ENCODE peak calls at places on chromosomes 1 and 21, in four cellular contexts. U is uterus, F is pancreas, A is MM.1S. L is an unnamed sample.

GRCh38 chr1:246213036-246213435 is 294.0 kb downstream of the SMYD3 start:
- DNase-seq in U (no peak), F (no peak), A (peak), L (no peak)

GRCh38 chr1:182625716-182626504 is 21.7 kb upstream of the RGS16 start:
- DNase-seq in U (no peak), F (no peak), A (no peak), L (peak)

GRCh38 chr1:228308085-228308601 is 98.5 kb downstream of the TRIM11 start:
- DNase-seq in U (no peak), F (no peak), A (no peak), L (no peak)

GRCh38 chr1:234170622-234171021 is 202.6 kb upstream of the COA6 start:
- DNase-seq in U (no peak), F (no peak), A (no peak), L (peak)

GRCh38 chr1:59699227-59699847 is 115.4 kb upstream of the HOOK1 start:
- DNase-seq in U (no peak), F (no peak), A (peak), L (peak)

GRCh38 chr1:13663969-13664368 is 36.0 kb upstream of the PRDM2 start:
- DNase-seq in U (no peak), F (no peak), A (no peak), L (no peak)

GRCh38 chr1:159339517-159339916 is 37.4 kb downstream of the FCER1A start:
- DNase-seq in U (no peak), F (no peak), A (no peak), L (no peak)

GRCh38 chr1:232558974-232559373 is 71.0 kb downstream of the SIPA1L2 start:
- DNase-seq in U (no peak), F (no peak), A (no peak), L (no peak)

GRCh38 chr1:31799196-31799894 is 16.5 kb downstream of the SPOCD1 start:
- DNase-seq in U (no peak), F (no peak), A (no peak), L (no peak)

GRCh38 chr1:157978547-157979403 is 14.7 kb upstream of the KIRREL1 start:
- DNase-seq in U (peak), F (no peak), A (no peak), L (no peak)

GRCh38 chr1:247475793-247476192 is 17.9 kb upstream of the OR2B11 start:
- DNase-seq in U (no peak), F (no peak), A (no peak), L (no peak)

GRCh38 chr1:222833484-222833883 is 18.6 kb downstream of the DISP1 start:
- DNase-seq in U (no peak), F (no peak), A (no peak), L (no peak)

GRCh38 chr1:237031480-237031879 is 10.5 kb upstream of the RYR2 start:
- DNase-seq in U (no peak), F (no peak), A (no peak), L (no peak)

GRCh38 chr1:240117202-240117769 is 25.6 kb downstream of the FMN2 start:
- DNase-seq in U (no peak), F (no peak), A (peak), L (no peak)

GRCh38 chr1:240998024-240998423 is 359.0 kb downstream of the RGS7 start:
- DNase-seq in U (no peak), F (no peak), A (no peak), L (no peak)

GRCh38 chr1:6016191-6016865 is 24.1 kb upstream of the NPHP4 start:
- DNase-seq in U (no peak), F (no peak), A (no peak), L (no peak)

GRCh38 chr1:112793631-112794565 is 78.8 kb upstream of the PPM1J start:
- DNase-seq in U (no peak), F (peak), A (no peak), L (no peak)

GRCh38 chr1:228276901-228277490 is 69.2 kb downstream of the OBSCN start:
- DNase-seq in U (no peak), F (peak), A (no peak), L (no peak)

GRCh38 chr1:117599286-117599685 is 6.6 kb upstream of the TENT5C start:
- DNase-seq in U (no peak), F (no peak), A (peak), L (no peak)

GRCh38 chr1:91608876-91609275 is 108.2 kb downstream of the CDC7 start:
- DNase-seq in U (no peak), F (no peak), A (no peak), L (no peak)

GRCh38 chr1:197066277-197066676 is 783 bp downstream of the F13B start:
- DNase-seq in U (no peak), F (no peak), A (no peak), L (no peak)

GRCh38 chr1:19405761-19406481 is 79.4 kb downstream of the CAPZB start:
- DNase-seq in U (peak), F (no peak), A (no peak), L (no peak)

DNA sequence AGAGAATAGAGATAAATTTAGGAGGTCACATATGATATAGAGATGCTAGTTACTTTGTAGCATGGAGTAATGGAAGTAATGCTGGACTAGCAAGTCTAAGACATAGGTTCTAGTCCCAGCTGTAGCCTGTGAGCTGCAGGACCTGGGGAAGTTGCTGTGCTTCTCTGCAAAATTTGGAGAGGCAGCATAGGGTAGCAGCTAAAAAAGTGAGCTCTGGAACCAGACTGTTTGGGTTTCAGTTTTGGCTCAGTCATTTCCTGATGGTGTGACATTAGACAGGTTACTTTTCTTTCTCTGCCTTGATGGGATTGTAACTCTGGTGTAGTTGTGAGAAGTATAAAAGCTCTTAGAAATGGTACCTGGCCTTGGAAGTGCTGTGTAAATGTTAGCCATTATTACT is 3.3 kb downstream of the METTL13 start:
- DNase-seq in U (no peak), F (no peak), A (peak), L (peak)
- H3K4me3 ChIP-seq in U (no peak), F (no peak), A (no peak), L (peak)

DNA sequence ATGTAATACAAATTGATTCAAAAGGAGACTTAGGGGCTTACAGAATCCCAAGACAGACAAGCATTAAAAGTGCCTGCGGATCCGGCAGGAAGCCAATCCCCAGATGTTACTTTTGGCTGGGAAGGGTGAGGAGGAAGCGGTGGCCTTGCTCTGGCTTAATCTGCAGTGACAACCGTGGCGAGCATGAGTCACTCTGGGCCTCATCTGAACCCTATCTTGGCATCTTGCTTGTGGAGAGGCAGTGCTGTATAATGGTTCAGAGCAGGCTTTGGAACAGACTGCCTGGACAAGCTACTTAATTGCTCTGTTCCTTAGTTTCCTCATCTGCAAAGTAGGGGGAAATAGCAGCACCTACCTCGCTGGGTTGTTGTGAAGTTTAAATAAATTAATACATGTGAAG is 74.1 kb downstream of the XCL2 start:
- DNase-seq in U (peak), F (peak), A (no peak), L (peak)
- TF ChIP-seq CTCF in U (no peak), F (no peak), A (no peak), L (no peak)

GRCh38 chr1:178143730-178144343 is 49.9 kb downstream of the RASAL2 start:
- DNase-seq in U (no peak), F (no peak), A (peak), L (no peak)

GRCh38 chr1:178142806-178143205 is 48.9 kb downstream of the RASAL2 start:
- DNase-seq in U (no peak), F (no peak), A (no peak), L (no peak)

GRCh38 chr1:178146456-178146855 is 52.6 kb downstream of the RASAL2 start:
- DNase-seq in U (no peak), F (no peak), A (no peak), L (no peak)

GRCh38 chr1:178150610-178151009 is 56.7 kb downstream of the RASAL2 start:
- DNase-seq in U (no peak), F (no peak), A (no peak), L (no peak)

DNA sequence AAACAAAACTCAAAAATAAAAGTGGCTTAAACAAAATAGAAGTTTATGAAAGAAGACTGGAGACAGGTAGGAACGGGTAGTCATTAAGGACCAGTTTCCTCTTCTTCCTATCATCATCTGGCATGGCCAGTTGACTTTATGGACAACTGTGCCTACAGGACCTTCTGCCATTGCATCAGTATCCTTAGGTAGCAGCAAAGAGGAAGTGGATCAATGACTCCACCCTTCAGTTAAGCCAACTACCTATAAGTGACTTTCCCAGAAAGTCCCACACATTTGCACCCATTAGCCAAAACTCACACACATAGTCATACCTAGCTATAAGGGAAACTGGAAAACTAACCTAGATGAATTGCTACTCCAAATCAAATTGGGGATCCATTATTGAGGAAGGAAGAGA is 51.7 kb downstream of the RASAL2 start:
- DNase-seq in U (no peak), F (no peak), A (no peak), L (no peak)
- H3K4me3 ChIP-seq in U (no peak), F (no peak), A (no peak), L (no peak)

GRCh38 chr1:49765034-49765433 is 258.7 kb downstream of the AGBL4 start:
- DNase-seq in U (no peak), F (peak), A (peak), L (no peak)
- TF ChIP-seq CTCF in U (no peak), F (no peak), A (peak), L (no peak)

GRCh38 chr21:31133243-31133830 is 95.1 kb upstream of the KRTAP19-8 start:
- DNase-seq in U (no peak), F (no peak), A (peak), L (no peak)
- H3K4me3 ChIP-seq in U (no peak), F (no peak), A (peak), L (no peak)

DNA sequence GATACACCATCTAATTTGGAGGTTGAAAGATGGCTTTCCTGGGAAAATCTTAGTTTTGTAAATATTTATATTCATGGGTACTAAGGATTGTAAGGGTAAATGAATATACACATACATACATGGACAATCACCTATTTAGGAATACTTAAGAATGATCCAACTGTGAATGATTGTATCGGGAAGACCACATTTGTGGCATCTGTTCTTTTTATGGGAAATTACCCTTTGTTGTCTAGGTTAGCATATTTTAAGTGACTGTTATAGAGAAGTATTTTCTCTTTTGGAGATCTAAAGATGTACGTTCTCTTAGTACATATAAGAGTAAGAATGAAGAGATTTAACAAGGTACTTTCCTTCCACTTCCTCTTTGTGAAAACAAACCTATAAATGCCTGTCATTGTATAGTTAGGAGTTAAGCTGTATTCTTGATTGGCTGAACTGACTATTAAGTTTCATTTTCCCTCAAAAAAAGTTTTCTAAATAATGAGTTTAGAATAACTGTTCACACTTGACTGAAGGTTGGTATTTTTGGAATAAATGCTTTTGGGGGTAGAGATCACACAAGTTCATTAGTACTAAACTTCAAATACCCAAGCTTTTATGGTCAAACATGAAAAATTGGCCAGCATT is 26.7 kb downstream of the SNX7 start:
- DNase-seq in U (no peak), F (no peak), A (no peak), L (no peak)
- TF ChIP-seq CTCF in U (no peak), F (no peak), A (no peak), L (no peak)

L was measured in GM12865.